ENCODE peak calls at places on chromosomes 16 and 17, in five cellular contexts. U is GM12864, T is fibroblast of pulmonary artery, X is GM23338, S is fibroblast of mammary gland. Q is an unnamed sample.

GRCh38 chr16:25155553-25156460 is 44.3 kb downstream of the LCMT1 start:
- DNase-seq in X (no peak), S (peak; percentile 71), T (no peak), U (no peak), Q (no peak)

GRCh38 chr17:4807534-4808377 is 804 bp downstream of the PLD2 start:
- DNase-seq in X (no peak), U (no peak), T (no peak), S (no peak), Q (no peak)

GRCh38 chr17:80991645-80992076 is at the start of gene CHMP6:
- DNase-seq in X (peak; percentile 82), U (no peak), T (peak; percentile 79), S (peak; percentile 67), Q (peak; percentile 78)

GRCh38 chr16:2820836-2821482 is 3.9 kb downstream of the PRSS21 start:
- DNase-seq in S (no peak), U (no peak), T (no peak), X (no peak), Q (no peak)

GRCh38 chr17:63966646-63967265 is 6.0 kb downstream of the SCN4A start:
- DNase-seq in S (no peak), X (no peak), U (no peak), T (no peak), Q (no peak)

GRCh38 chr16:88886915-88887521 is 20.6 kb upstream of the PABPN1L start:
- DNase-seq in T (peak; percentile 18), S (peak; percentile 57), U (no peak), X (no peak), Q (peak; percentile 59)

GRCh38 chr17:34161600-34161999 is 93.5 kb upstream of the CCL2 start:
- DNase-seq in X (no peak), T (no peak), U (no peak), S (no peak), Q (no peak)

GRCh38 chr17:76969598-76970172 is 101.5 kb downstream of the MGAT5B start:
- DNase-seq in X (peak; percentile 92), U (no peak), T (no peak), S (no peak), Q (no peak)

GRCh38 chr16:83338941-83339340 is 468.8 kb upstream of the HSBP1 start:
- DNase-seq in X (no peak), U (no peak), T (peak; percentile 76), S (peak; percentile 19), Q (peak; percentile 23)

GRCh38 chr16:396605-397004 is 394 bp upstream of the NME4 start:
- DNase-seq in T (peak; percentile 56), S (peak; percentile 46), U (no peak), X (peak; percentile 71), Q (no peak)

GRCh38 chr16:62224810-62225209 is 188.6 kb upstream of the CDH8 start:
- DNase-seq in X (no peak), T (no peak), U (no peak), S (no peak), Q (no peak)

GRCh38 chr17:52930581-52930980 is 772.1 kb upstream of the CA10 start:
- DNase-seq in S (no peak), X (no peak), U (no peak), T (no peak), Q (no peak)

GRCh38 chr16:22216191-22216831 is 10.2 kb downstream of the EEF2K start:
- DNase-seq in S (peak; percentile 47), T (peak; percentile 62), U (no peak), X (no peak), Q (peak; percentile 54)

GRCh38 chr16:86191663-86192062 is 292.7 kb downstream of the IRF8 start:
- DNase-seq in X (no peak), S (no peak), T (no peak), U (no peak), Q (no peak)
- H3K4me3 ChIP-seq in X (no peak overlapping the region), S (no peak overlapping the region), T (no peak overlapping the region), U (no peak overlapping the region), Q (no peak overlapping the region)

DNA sequence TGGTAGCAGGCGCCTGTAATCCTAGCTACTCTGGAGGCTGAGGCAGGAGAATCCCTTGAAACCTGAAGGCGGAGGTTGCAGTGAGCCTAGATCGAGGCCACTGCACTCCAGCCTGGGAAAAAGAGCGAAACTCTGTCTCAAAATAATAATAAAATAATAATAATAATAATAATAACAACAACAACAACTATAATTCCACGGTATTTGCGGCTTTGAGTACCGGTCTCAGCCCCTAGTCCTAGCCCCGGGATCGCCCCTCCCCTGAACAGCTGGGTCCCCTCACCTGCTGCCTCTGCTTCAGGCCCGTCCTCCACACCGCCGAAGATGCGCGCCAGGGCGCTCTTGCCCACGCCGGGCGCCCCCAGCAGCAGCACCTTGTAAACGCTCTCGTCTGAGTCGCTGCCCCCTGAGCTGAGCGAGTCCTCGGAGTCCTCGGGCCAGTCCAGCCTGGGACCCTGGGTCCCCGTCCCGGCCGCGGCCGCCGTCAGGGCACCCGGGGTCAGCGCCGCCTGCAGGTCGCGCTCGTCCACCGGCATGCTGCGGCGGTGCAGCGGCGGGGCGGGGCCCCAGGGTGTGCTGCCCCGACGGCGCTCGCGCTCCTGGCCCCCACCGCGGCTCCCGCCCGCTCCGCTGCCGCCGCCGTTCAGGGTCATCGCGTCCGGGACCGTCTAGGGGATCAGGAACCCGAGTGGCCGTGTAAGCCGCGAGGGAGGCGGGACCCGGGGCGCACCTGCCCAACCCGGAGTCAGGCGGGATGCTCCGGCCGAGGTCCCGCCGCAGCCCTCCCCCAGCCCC is 611 bp downstream of the RRAD start:
- DNase-seq in T (no peak), S (no peak), X (peak; percentile 79), U (no peak), Q (no peak)
- TF ChIP-seq CTCF in T (no peak), S (no peak), X (peak; percentile 42), U (peak; percentile 54), Q (no peak)

DNA sequence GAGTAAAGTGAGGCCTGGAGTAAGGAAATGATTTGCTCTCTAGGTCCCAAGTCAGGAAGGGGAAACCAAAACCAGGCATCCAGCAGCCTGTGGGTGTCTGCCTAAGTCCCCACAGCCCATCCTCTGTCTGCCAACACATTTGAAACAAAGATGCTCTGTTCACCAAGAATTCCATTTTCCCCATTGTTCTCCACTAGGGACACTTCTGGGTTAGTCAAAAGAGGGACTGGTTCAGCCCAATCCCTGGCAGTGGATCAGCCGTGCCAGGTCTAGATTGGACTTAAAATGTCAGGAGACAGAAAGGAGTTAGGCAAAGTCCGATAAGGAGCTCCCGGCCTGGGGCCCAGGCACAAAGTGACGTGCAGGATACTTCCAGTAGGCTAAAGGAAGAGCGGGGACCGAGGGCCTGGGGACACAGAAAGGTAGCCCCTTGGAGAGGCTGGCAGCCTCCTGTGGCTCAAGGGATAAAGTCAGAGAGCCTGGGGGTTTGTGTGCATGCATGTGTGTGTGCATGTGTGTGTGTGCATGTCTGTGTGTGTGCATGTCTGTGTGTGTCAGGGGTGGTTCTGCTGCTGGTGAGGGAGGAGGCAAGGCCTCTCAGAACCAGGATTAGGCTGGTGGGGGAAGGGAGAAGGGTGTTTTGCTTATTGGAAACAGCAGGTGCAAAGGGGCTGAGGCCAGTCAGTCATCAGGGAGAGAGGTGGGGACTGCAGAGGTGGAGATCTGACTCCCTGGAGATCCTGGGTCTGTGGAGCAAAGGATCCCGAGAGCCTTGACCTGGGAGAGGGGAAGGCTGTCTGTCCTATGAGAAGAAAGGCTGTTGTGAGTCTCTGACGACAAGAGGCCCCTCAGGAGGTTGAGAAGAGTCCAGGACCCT is 41.7 kb upstream of the IL34 start:
- DNase-seq in U (no peak), T (no peak), S (no peak), X (peak; percentile 36), Q (no peak)
- H3K4me3 ChIP-seq in U (no peak overlapping the region), T (no peak overlapping the region), S (no peak overlapping the region), X (no peak overlapping the region), Q (no peak overlapping the region)

GRCh38 chr17:8285270-8286181 is 2.9 kb upstream of the RANGRF start:
- DNase-seq in T (no peak), S (no peak), X (no peak), U (no peak), Q (no peak)
- TF ChIP-seq CTCF in T (no peak), S (no peak), X (no peak), U (no peak), Q (no peak)

Q was measured in AG10803.